ENCODE peak calls at places on chromosomes 7 and 10, in five cellular contexts. Q is epithelial cell of esophagus, F is upper lobe of right lung, J is mammary epithelial cell, K is transverse colon. C is an unnamed sample.

GRCh38 chr7:50369408-50370026 is 65.0 kb downstream of the IKZF1 start:
- DNase-seq in Q (peak), F (no peak), J (peak), K (no peak), C (peak)

GRCh38 chr7:5689118-5689517 is 92.3 kb downstream of the RNF216 start:
- DNase-seq in Q (peak), F (no peak), J (no peak), K (no peak), C (no peak)

GRCh38 chr7:143407296-143408246 is 1.1 kb downstream of the EPHA1 start:
- DNase-seq in Q (peak), F (no peak), J (no peak), K (no peak), C (peak)

GRCh38 chr10:98432330-98432729 is 14.4 kb downstream of the HPS1 start:
- DNase-seq in Q (no peak), F (no peak), J (no peak), K (no peak), C (no peak)

GRCh38 chr7:85065888-85066485 is 120.9 kb downstream of the SEMA3D start:
- DNase-seq in Q (peak), F (no peak), J (peak), K (no peak), C (no peak)

GRCh38 chr10:27944005-27944404 is 54.9 kb downstream of the ODAD2 start:
- DNase-seq in Q (no peak), F (no peak), J (no peak), K (no peak), C (no peak)

GRCh38 chr10:71184402-71184801 is 28.0 kb upstream of the UNC5B start:
- DNase-seq in Q (no peak), F (no peak), J (no peak), K (no peak), C (no peak)

GRCh38 chr10:13637303-13637856 is 50.6 kb downstream of the PRPF18 start:
- DNase-seq in Q (no peak), F (no peak), J (no peak), K (no peak), C (peak)

GRCh38 chr7:76225951-76226350 is 24.3 kb downstream of the SRRM3 start:
- DNase-seq in Q (no peak), F (no peak), J (no peak), K (no peak), C (no peak)

GRCh38 chr7:38411404-38411803 is 138.0 kb upstream of the TARP start:
- DNase-seq in Q (peak), F (no peak), J (peak), K (no peak), C (peak)

GRCh38 chr7:18212308-18212707 is 184.7 kb upstream of the PRPS1L1 start:
- DNase-seq in Q (peak), F (no peak), J (no peak), K (no peak), C (no peak)

GRCh38 chr7:30163231-30163894 is 28.6 kb downstream of the MTURN start:
- DNase-seq in Q (peak), F (no peak), J (peak), K (no peak), C (no peak)

GRCh38 chr7:45413419-45413818 is 160.7 kb upstream of the ADCY1 start:
- DNase-seq in Q (no peak), F (no peak), J (no peak), K (no peak), C (no peak)

GRCh38 chr7:66500087-66500486 is 128.6 kb upstream of the KCTD7 start:
- DNase-seq in Q (peak), F (peak), J (no peak), K (no peak), C (no peak)

GRCh38 chr10:80277567-80278250 is 11.7 kb downstream of the MAT1A start:
- DNase-seq in Q (no peak), F (no peak), J (no peak), K (no peak), C (no peak)

GRCh38 chr7:100682228-100682741 is 8.7 kb downstream of the GNB2 start:
- DNase-seq in Q (peak), F (peak), J (no peak), K (peak), C (peak)

GRCh38 chr10:79390551-79391229 is 43.4 kb downstream of the PPIF start:
- DNase-seq in Q (no peak), F (peak), J (no peak), K (peak), C (no peak)

GRCh38 chr7:135537905-135538304 is 19.8 kb upstream of the NUP205 start:
- DNase-seq in Q (no peak), F (no peak), J (no peak), K (no peak), C (no peak)

GRCh38 chr10:102633282-102633681 is 11.0 kb upstream of the TRIM8 start:
- DNase-seq in Q (peak), F (peak), J (no peak), K (no peak), C (peak)

GRCh38 chr7:6433814-6434630 is 13.7 kb downstream of the DAGLB start:
- DNase-seq in Q (no peak), F (no peak), J (no peak), K (no peak), C (no peak)

GRCh38 chr10:514137-514671 is 175.3 kb downstream of the DIP2C start:
- DNase-seq in Q (no peak), F (peak), J (no peak), K (no peak), C (no peak)
- H3K4me3 ChIP-seq in Q (no peak), F (peak), J (no peak), K (no peak), C (no peak)

DNA sequence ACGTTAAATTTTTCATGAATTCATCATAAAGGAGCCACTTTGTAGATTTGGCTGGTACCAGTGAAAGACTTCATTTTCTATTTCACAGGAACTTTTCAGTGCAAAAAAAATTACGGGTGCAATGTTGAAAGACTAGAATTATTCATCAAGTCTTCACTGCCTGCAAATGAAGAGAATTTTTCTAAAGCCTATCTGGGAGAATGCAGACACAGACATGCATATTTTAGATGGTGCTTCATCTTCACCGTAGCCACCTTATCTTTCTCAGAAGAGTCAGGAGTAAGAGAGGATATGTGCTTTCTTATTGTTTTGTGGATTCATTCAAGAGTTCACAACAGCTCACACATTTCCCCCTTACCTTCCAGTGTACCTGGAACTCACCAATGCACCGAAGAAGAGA is 742.2 kb upstream of the GALNT17 start:
- DNase-seq in Q (no peak), F (no peak), J (no peak), K (no peak), C (no peak)
- H3K4me3 ChIP-seq in Q (no peak), F (no peak), J (no peak), K (no peak), C (no peak)

GRCh38 chr10:26435852-26436251 is 2.3 kb upstream of the APBB1IP start:
- DNase-seq in Q (no peak), F (no peak), J (no peak), K (no peak), C (no peak)

GRCh38 chr10:26432938-26433337 is 5.2 kb upstream of the APBB1IP start:
- DNase-seq in Q (no peak), F (no peak), J (no peak), K (no peak), C (no peak)

GRCh38 chr10:26430641-26431163 is 7.4 kb upstream of the APBB1IP start:
- DNase-seq in Q (no peak), F (no peak), J (no peak), K (no peak), C (no peak)
- H3K4me3 ChIP-seq in Q (no peak), F (no peak), J (no peak), K (no peak), C (no peak)

DNA sequence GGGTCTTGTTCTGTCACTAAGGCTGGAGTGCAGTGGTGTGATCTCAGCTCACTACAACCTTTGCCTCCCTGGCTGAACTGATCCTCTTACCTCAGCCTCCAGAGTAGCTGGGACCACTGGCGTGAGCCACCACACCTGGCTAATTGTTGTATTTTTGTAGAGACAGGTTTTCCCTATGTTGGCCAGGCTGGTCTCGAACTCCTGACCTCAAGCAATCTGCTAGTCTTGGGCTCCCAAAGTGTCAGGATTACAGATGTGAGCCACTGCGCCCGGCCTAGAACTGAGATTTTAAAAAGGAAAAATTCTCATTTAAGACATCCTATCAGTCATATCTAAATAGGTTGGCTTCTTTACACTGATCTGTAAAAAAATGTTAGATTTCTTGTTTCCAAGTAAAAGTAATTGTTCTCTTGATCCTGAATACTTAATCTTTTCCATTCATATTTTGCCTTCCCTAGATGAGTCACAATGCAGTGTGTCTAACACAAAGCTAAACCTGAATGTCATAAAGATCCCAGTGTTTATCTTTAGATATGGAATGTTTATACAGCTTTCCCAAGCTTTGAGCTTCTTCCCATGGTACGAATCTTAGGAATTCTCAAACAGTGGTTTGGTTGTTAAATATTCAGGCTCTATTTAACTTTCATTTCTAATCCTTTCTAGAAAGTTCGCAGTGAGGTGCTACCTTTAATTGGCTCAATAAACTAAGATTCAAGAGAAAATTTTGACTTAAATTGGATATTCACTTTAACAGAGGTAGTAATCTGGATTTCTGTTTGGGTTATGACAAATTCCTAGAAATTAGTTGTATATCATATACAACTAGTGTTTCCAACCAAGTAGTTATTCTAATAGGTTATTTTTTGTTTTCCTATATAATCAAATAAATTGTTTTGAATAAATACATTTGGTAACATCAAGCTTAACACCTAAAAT is 12.1 kb upstream of the LAMB1 start:
- DNase-seq in Q (peak), F (no peak), J (peak), K (no peak), C (peak)
- H3K4me3 ChIP-seq in Q (no peak), F (no peak), J (no peak), K (no peak), C (peak)

GRCh38 chr7:4185736-4186512 is 496.2 kb upstream of the FOXK1 start:
- DNase-seq in Q (no peak), F (no peak), J (no peak), K (no peak), C (no peak)

GRCh38 chr7:4184653-4185052 is 497.4 kb upstream of the FOXK1 start:
- DNase-seq in Q (no peak), F (no peak), J (no peak), K (no peak), C (no peak)

GRCh38 chr7:4185136-4185535 is 497.0 kb upstream of the FOXK1 start:
- DNase-seq in Q (no peak), F (no peak), J (no peak), K (no peak), C (no peak)

GRCh38 chr7:4188646-4189045 is 493.4 kb upstream of the FOXK1 start:
- DNase-seq in Q (no peak), F (no peak), J (no peak), K (no peak), C (no peak)

GRCh38 chr7:4186513-4186780 is 495.6 kb upstream of the FOXK1 start:
- DNase-seq in Q (no peak), F (no peak), J (no peak), K (no peak), C (no peak)
- H3K4me3 ChIP-seq in Q (no peak), F (no peak), J (no peak), K (no peak), C (no peak)

GRCh38 chr7:156034397-156034796 is 222.1 kb upstream of the SHH start:
- DNase-seq in Q (no peak), F (no peak), J (no peak), K (no peak), C (peak)
- H3K4me3 ChIP-seq in Q (no peak), F (no peak), J (no peak), K (no peak), C (no peak)

DNA sequence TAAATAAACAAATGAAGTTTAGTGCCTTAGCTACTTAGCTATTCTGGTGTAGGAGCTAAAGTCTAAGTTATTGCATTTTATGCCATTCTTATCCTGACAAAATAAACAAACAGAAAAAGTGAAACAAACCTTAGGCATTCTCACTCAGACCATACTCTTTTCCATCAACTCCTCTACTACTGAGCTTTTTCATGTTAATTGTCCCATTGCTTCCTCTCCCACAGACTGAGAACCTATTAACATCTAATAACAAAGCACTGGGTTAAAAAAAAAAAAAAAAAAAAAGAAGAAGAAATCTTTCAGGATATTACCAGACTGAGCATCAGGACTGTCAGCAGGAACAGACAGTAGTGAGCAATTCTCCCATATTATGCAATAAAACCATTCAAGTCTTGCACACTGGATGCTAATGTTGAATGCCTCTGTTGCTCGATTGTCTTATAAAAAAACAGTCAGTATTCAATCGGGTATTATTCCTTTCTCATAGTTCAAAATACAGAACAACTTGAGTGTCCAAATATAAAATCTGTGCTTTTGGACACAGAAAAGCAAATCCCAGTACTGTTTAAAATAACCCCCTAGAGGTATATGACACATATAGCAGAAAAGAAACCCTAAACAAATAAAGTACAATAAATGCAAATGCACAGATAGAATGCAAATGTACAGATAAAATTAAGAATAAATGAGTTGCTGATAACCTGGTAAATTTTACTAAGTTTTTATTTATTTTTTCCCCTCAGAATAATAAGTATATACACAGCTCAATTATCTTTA is 531.4 kb upstream of the LRRTM3 start:
- DNase-seq in Q (peak), F (no peak), J (no peak), K (no peak), C (peak)
- H3K4me3 ChIP-seq in Q (no peak), F (no peak), J (no peak), K (no peak), C (no peak)

DNA sequence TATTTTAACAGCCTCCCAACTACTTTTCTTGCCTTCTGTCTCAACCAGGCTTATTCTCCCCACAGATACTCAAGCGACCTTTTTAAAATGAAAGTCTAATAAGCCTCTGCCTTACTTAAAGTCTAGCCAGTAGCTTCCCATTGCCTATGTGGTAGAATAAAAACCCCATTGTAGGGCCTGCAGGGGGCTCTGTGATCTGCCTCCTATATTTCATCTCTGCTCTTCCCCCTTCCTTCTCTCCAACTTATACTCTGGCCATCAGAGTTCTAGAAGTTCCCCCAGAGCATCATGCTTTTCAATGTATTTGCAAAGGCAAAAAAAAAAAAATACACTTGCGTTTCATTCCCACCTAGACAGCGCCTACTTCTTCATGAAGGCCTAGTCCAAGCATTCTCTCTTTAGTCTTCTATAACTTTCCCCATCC is 167.7 kb upstream of the ADO start:
- DNase-seq in Q (no peak), F (no peak), J (no peak), K (no peak), C (peak)
- H3K4me3 ChIP-seq in Q (no peak), F (peak), J (peak), K (no peak), C (no peak)

DNA sequence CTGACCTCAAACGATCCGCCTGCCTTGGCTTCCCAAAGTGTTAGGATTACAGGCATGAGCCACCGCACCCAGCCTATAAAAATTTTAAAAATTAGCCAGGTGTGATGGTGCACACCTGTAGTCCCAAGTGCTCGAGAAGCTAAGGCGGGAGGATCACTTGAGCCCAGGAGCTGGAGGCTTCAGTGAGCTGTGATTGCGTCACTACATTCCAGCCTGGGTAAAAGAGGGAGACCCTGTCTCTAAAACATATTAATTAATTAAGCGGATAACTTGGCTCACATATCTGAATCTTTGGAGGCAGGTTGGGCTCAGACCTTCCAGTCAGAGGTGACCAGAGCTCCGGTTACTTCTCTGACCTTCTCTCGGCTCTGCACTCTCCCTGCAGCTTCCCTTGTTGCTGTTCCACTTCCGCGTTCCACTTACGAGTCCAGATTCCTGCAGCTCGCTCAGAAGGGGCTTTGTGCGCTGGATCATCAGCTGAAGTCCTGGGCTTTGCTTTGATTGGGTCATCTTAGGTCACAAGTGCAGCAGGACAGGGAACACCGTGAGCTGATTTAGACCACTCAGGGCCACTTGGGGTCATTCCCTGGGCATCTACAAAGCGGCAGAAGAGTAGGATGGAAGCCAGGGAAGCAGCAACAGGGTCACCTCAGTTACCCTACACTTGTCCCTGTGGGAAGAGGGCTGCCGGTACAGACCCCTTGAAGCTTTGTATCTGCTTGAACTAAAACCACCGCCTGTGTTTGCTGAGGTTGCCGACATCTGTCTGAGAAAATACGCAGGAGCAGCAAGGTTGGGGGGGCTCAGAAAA is 2.0 kb upstream of the ARPC1B start:
- DNase-seq in Q (peak), F (no peak), J (no peak), K (peak), C (no peak)
- H3K4me3 ChIP-seq in Q (no peak), F (no peak), J (no peak), K (no peak), C (no peak)

C was measured in PC-3.